ENCODE peak calls at places on chromosomes 2 and 18, in eight cellular contexts. One of them, this sample, is unnamed.

GRCh38 chr2:126858013-126858412 is 40.7 kb upstream of the TEX51 start:
- DNase-seq in stimulated activated CD4-positive, alpha-beta T cell treated with anti-CD3 and anti-CD28 coated beads, Interleukin-1b, Interleukin-23, amount 100 ng/mL, for 1 hour: no peak
- DNase-seq in NCI-H1105: no peak
- DNase-seq in Ammon's horn: no peak
- DNase-seq in IMR-90: no peak
- DNase-seq in OCI-LY7: no peak
- DNase-seq in HCT116: no peak
- DNase-seq in activated naive CD4-positive, alpha-beta T cell: no peak
- DNase-seq in this sample: no peak

GRCh38 chr18:49728542-49728941 is 84.8 kb downstream of the ACAA2 start:
- DNase-seq in HCT116: peak; percentile 47
- DNase-seq in activated naive CD4-positive, alpha-beta T cell: no peak
- DNase-seq in IMR-90: no peak
- DNase-seq in NCI-H1105: peak; percentile 3
- DNase-seq in OCI-LY7: peak; percentile 14
- DNase-seq in stimulated activated CD4-positive, alpha-beta T cell treated with anti-CD3 and anti-CD28 coated beads, Interleukin-1b, Interleukin-23, amount 100 ng/mL, for 1 hour: no peak
- DNase-seq in Ammon's horn: no peak
- DNase-seq in this sample: peak; percentile 36

GRCh38 chr2:234747032-234747431 is 204.8 kb upstream of the SH3BP4 start:
- DNase-seq in NCI-H1105: no peak
- DNase-seq in Ammon's horn: no peak
- DNase-seq in activated naive CD4-positive, alpha-beta T cell: no peak
- DNase-seq in OCI-LY7: no peak
- DNase-seq in HCT116: no peak
- DNase-seq in IMR-90: peak; percentile 70
- DNase-seq in stimulated activated CD4-positive, alpha-beta T cell treated with anti-CD3 and anti-CD28 coated beads, Interleukin-1b, Interleukin-23, amount 100 ng/mL, for 1 hour: no peak
- DNase-seq in this sample: no peak

GRCh38 chr2:46487667-46488333 is 8.4 kb downstream of the TMEM247 start:
- DNase-seq in IMR-90: peak; percentile 80
- DNase-seq in HCT116: no peak
- DNase-seq in OCI-LY7: no peak
- DNase-seq in stimulated activated CD4-positive, alpha-beta T cell treated with anti-CD3 and anti-CD28 coated beads, Interleukin-1b, Interleukin-23, amount 100 ng/mL, for 1 hour: no peak
- DNase-seq in Ammon's horn: no peak
- DNase-seq in activated naive CD4-positive, alpha-beta T cell: no peak
- DNase-seq in NCI-H1105: no peak
- DNase-seq in this sample: no peak

GRCh38 chr2:195395351-195395750 is 261.7 kb upstream of the SLC39A10 start:
- DNase-seq in activated naive CD4-positive, alpha-beta T cell: no peak
- DNase-seq in Ammon's horn: no peak
- DNase-seq in IMR-90: peak; percentile 42
- DNase-seq in HCT116: no peak
- DNase-seq in NCI-H1105: no peak
- DNase-seq in stimulated activated CD4-positive, alpha-beta T cell treated with anti-CD3 and anti-CD28 coated beads, Interleukin-1b, Interleukin-23, amount 100 ng/mL, for 1 hour: no peak
- DNase-seq in OCI-LY7: no peak
- DNase-seq in this sample: no peak

GRCh38 chr2:232278534-232278933 is 100.0 kb upstream of the ALPP start:
- DNase-seq in Ammon's horn: no peak
- DNase-seq in stimulated activated CD4-positive, alpha-beta T cell treated with anti-CD3 and anti-CD28 coated beads, Interleukin-1b, Interleukin-23, amount 100 ng/mL, for 1 hour: no peak
- DNase-seq in OCI-LY7: no peak
- DNase-seq in activated naive CD4-positive, alpha-beta T cell: no peak
- DNase-seq in HCT116: no peak
- DNase-seq in IMR-90: no peak
- DNase-seq in NCI-H1105: no peak
- DNase-seq in this sample: no peak

GRCh38 chr2:122028371-122029102 is 273.1 kb downstream of the TSN start:
- DNase-seq in stimulated activated CD4-positive, alpha-beta T cell treated with anti-CD3 and anti-CD28 coated beads, Interleukin-1b, Interleukin-23, amount 100 ng/mL, for 1 hour: no peak
- DNase-seq in OCI-LY7: no peak
- DNase-seq in NCI-H1105: no peak
- DNase-seq in Ammon's horn: no peak
- DNase-seq in IMR-90: peak; percentile 81
- DNase-seq in activated naive CD4-positive, alpha-beta T cell: no peak
- DNase-seq in HCT116: no peak
- DNase-seq in this sample: no peak

GRCh38 chr18:51617572-51618260 is 420.2 kb upstream of the MEX3C start:
- DNase-seq in IMR-90: no peak
- DNase-seq in NCI-H1105: no peak
- DNase-seq in Ammon's horn: no peak
- DNase-seq in HCT116: no peak
- DNase-seq in activated naive CD4-positive, alpha-beta T cell: no peak
- DNase-seq in stimulated activated CD4-positive, alpha-beta T cell treated with anti-CD3 and anti-CD28 coated beads, Interleukin-1b, Interleukin-23, amount 100 ng/mL, for 1 hour: no peak
- DNase-seq in OCI-LY7: no peak
- DNase-seq in this sample: no peak

GRCh38 chr2:109321570-109321969 is 192.6 kb downstream of the SH3RF3 start:
- DNase-seq in Ammon's horn: no peak
- DNase-seq in stimulated activated CD4-positive, alpha-beta T cell treated with anti-CD3 and anti-CD28 coated beads, Interleukin-1b, Interleukin-23, amount 100 ng/mL, for 1 hour: no peak
- DNase-seq in IMR-90: peak; percentile 69
- DNase-seq in NCI-H1105: no peak
- DNase-seq in OCI-LY7: no peak
- DNase-seq in activated naive CD4-positive, alpha-beta T cell: no peak
- DNase-seq in HCT116: no peak
- DNase-seq in this sample: no peak

GRCh38 chr2:95372845-95373244 is 29.7 kb upstream of the FAHD2A start:
- DNase-seq in Ammon's horn: no peak
- DNase-seq in IMR-90: no peak
- DNase-seq in stimulated activated CD4-positive, alpha-beta T cell treated with anti-CD3 and anti-CD28 coated beads, Interleukin-1b, Interleukin-23, amount 100 ng/mL, for 1 hour: no peak
- DNase-seq in OCI-LY7: no peak
- DNase-seq in HCT116: no peak
- DNase-seq in activated naive CD4-positive, alpha-beta T cell: no peak
- DNase-seq in NCI-H1105: no peak
- DNase-seq in this sample: no peak

GRCh38 chr2:50398101-50398500 is 633.8 kb downstream of the NRXN1 start:
- DNase-seq in IMR-90: no peak
- DNase-seq in HCT116: no peak
- DNase-seq in Ammon's horn: no peak
- DNase-seq in OCI-LY7: no peak
- DNase-seq in stimulated activated CD4-positive, alpha-beta T cell treated with anti-CD3 and anti-CD28 coated beads, Interleukin-1b, Interleukin-23, amount 100 ng/mL, for 1 hour: no peak
- DNase-seq in activated naive CD4-positive, alpha-beta T cell: no peak
- DNase-seq in NCI-H1105: no peak
- DNase-seq in this sample: no peak

GRCh38 chr2:219681301-219682290 is 54.2 kb downstream of the SLC4A3 start:
- DNase-seq in HCT116: no peak
- DNase-seq in IMR-90: peak; percentile 44
- DNase-seq in OCI-LY7: no peak
- DNase-seq in stimulated activated CD4-positive, alpha-beta T cell treated with anti-CD3 and anti-CD28 coated beads, Interleukin-1b, Interleukin-23, amount 100 ng/mL, for 1 hour: no peak
- DNase-seq in Ammon's horn: no peak
- DNase-seq in NCI-H1105: no peak
- DNase-seq in activated naive CD4-positive, alpha-beta T cell: no peak
- DNase-seq in this sample: no peak

GRCh38 chr2:85433511-85434089 is 15.1 kb downstream of the SH2D6 start:
- DNase-seq in activated naive CD4-positive, alpha-beta T cell: no peak
- DNase-seq in stimulated activated CD4-positive, alpha-beta T cell treated with anti-CD3 and anti-CD28 coated beads, Interleukin-1b, Interleukin-23, amount 100 ng/mL, for 1 hour: no peak
- DNase-seq in HCT116: no peak
- DNase-seq in NCI-H1105: no peak
- DNase-seq in IMR-90: peak; percentile 96
- DNase-seq in OCI-LY7: no peak
- DNase-seq in Ammon's horn: peak; percentile 97
- DNase-seq in this sample: peak; percentile 93